ENCODE peak calls at places on chromosomes 3 and 15, in six cellular contexts. One of them, this sample, is unnamed. For H3K9me2, the result is how much of the 10 kb centered on the place peaks cover.

GRCh38 chr15:27479232-27480140 is 508.5 kb downstream of the GABRG3 start:
- DNase-seq in MM.1S: no peak
- DNase-seq in PC-3: no peak
- DNase-seq in hepatocyte: no peak
- DNase-seq in OCI-LY7: no peak
- DNase-seq in GM23338: no peak
- DNase-seq in this sample: no peak

GRCh38 chr3:97960561-97961275 is 11.5 kb downstream of the RIOX2 start:
- DNase-seq in MM.1S: no peak
- DNase-seq in PC-3: no peak
- DNase-seq in hepatocyte: no peak
- DNase-seq in OCI-LY7: no peak
- DNase-seq in GM23338: no peak
- DNase-seq in this sample: no peak

GRCh38 chr3:68893600-68894239 is 38.6 kb downstream of the TAFA4 start:
- DNase-seq in MM.1S: peak
- DNase-seq in PC-3: peak
- DNase-seq in hepatocyte: peak
- DNase-seq in OCI-LY7: peak
- DNase-seq in GM23338: peak
- DNase-seq in this sample: no peak

GRCh38 chr15:101059381-101060341 is 140.5 kb downstream of the LRRK1 start:
- DNase-seq in MM.1S: no peak
- DNase-seq in PC-3: no peak
- DNase-seq in hepatocyte: no peak
- DNase-seq in OCI-LY7: no peak
- DNase-seq in GM23338: no peak
- DNase-seq in this sample: no peak

GRCh38 chr3:54756330-54756731 is 171.5 kb downstream of the LRTM1 start:
- DNase-seq in MM.1S: no peak
- DNase-seq in PC-3: no peak
- DNase-seq in hepatocyte: peak
- DNase-seq in OCI-LY7: no peak
- DNase-seq in GM23338: no peak
- DNase-seq in this sample: no peak

GRCh38 chr3:65170357-65171090 is 482.7 kb upstream of the ADAMTS9 start:
- DNase-seq in MM.1S: no peak
- DNase-seq in PC-3: no peak
- DNase-seq in hepatocyte: peak
- DNase-seq in OCI-LY7: no peak
- DNase-seq in GM23338: peak
- DNase-seq in this sample: no peak

GRCh38 chr3:37737134-37737533 is 124.5 kb upstream of the CTDSPL start:
- DNase-seq in MM.1S: no peak
- DNase-seq in PC-3: no peak
- DNase-seq in hepatocyte: no peak
- DNase-seq in OCI-LY7: peak
- DNase-seq in GM23338: no peak
- DNase-seq in this sample: no peak

GRCh38 chr3:46700772-46701171 is 420 bp upstream of the TMIE start:
- DNase-seq in MM.1S: no peak
- DNase-seq in PC-3: no peak
- DNase-seq in hepatocyte: peak
- DNase-seq in OCI-LY7: no peak
- DNase-seq in GM23338: no peak
- DNase-seq in this sample: no peak

GRCh38 chr3:120894285-120894684 is 13.7 kb upstream of the STXBP5L start:
- DNase-seq in MM.1S: no peak
- DNase-seq in PC-3: peak
- DNase-seq in hepatocyte: peak
- DNase-seq in OCI-LY7: no peak
- DNase-seq in GM23338: no peak
- DNase-seq in this sample: peak

GRCh38 chr3:107657971-107658370 is 135.2 kb downstream of the BBX start:
- DNase-seq in MM.1S: no peak
- DNase-seq in PC-3: peak
- DNase-seq in hepatocyte: no peak
- DNase-seq in OCI-LY7: no peak
- DNase-seq in GM23338: no peak
- DNase-seq in this sample: no peak

GRCh38 chr3:42674151-42674550 is 11.2 kb upstream of the KLHL40 start:
- DNase-seq in MM.1S: no peak
- DNase-seq in PC-3: peak
- DNase-seq in hepatocyte: no peak
- DNase-seq in OCI-LY7: no peak
- DNase-seq in GM23338: no peak
- DNase-seq in this sample: no peak

GRCh38 chr15:48352474-48353072 is 21.3 kb downstream of the DUT start:
- DNase-seq in MM.1S: peak
- DNase-seq in PC-3: peak
- DNase-seq in hepatocyte: peak
- DNase-seq in OCI-LY7: peak
- DNase-seq in GM23338: peak
- DNase-seq in this sample: peak

GRCh38 chr15:66294932-66295235 is 1.5 kb downstream of the DIS3L start:
- DNase-seq in MM.1S: no peak
- DNase-seq in PC-3: no peak
- DNase-seq in hepatocyte: peak
- DNase-seq in OCI-LY7: peak
- DNase-seq in GM23338: no peak
- DNase-seq in this sample: no peak

GRCh38 chr15:101827257-101827656 is 15.3 kb downstream of the OR4F15 start:
- DNase-seq in MM.1S: no peak
- DNase-seq in PC-3: no peak
- DNase-seq in hepatocyte: no peak
- DNase-seq in OCI-LY7: no peak
- DNase-seq in GM23338: no peak
- DNase-seq in this sample: no peak

GRCh38 chr3:101725890-101726275 is 1.5 kb downstream of the CEP97 start:
- DNase-seq in MM.1S: no peak
- DNase-seq in PC-3: no peak
- DNase-seq in hepatocyte: no peak
- DNase-seq in OCI-LY7: no peak
- DNase-seq in GM23338: no peak
- DNase-seq in this sample: no peak

GRCh38 chr3:142724682-142725351 is 983 bp downstream of the TRPC1 start:
- DNase-seq in MM.1S: no peak
- DNase-seq in PC-3: peak
- DNase-seq in hepatocyte: peak
- DNase-seq in OCI-LY7: no peak
- DNase-seq in GM23338: peak
- DNase-seq in this sample: peak

GRCh38 chr3:42780398-42780797 is 7.3 kb upstream of the CCDC13 start:
- DNase-seq in MM.1S: no peak
- DNase-seq in PC-3: no peak
- DNase-seq in hepatocyte: no peak
- DNase-seq in OCI-LY7: no peak
- DNase-seq in GM23338: no peak
- DNase-seq in this sample: no peak

GRCh38 chr15:80105193-80105984 is 45.9 kb downstream of the ZFAND6 start:
- DNase-seq in MM.1S: no peak
- DNase-seq in PC-3: peak
- DNase-seq in hepatocyte: peak
- DNase-seq in OCI-LY7: no peak
- DNase-seq in GM23338: no peak
- DNase-seq in this sample: no peak

DNA sequence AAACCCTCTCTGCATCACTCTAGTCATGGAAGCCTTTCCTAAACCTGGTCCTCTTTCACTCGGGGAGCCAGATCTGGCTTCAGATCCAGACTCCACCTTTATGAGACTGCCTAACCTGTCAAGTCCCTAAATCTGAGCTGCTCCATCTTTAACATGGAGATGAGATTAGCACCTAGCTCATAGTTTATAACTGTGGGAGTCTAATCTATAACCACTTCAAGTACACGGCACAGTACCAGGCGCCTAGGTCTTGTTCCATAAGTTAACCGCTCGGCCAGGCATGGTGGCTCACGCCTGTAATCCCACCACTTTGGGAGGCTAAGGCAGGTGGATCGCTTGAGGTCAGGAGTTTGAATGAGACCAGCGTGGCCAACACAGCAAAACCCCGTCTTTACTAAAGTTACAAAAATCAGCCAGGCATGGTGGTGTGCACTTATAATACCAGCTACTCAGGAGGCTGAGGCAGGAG is 30.3 kb downstream of the TPM1 start:
- DNase-seq in MM.1S: no peak
- DNase-seq in PC-3: no peak
- DNase-seq in hepatocyte: no peak
- DNase-seq in OCI-LY7: no peak
- DNase-seq in GM23338: no peak
- DNase-seq in this sample: no peak
- H3K9me2 ChIP-seq in MM.1S: under half
- H3K9me2 ChIP-seq in PC-3: under half
- H3K9me2 ChIP-seq in hepatocyte: under half
- H3K9me2 ChIP-seq in OCI-LY7: under half
- H3K9me2 ChIP-seq in GM23338: under half
- H3K9me2 ChIP-seq in this sample: under half

GRCh38 chr3:135349254-135349948 is 554.3 kb downstream of the EPHB1 start:
- DNase-seq in MM.1S: no peak
- DNase-seq in PC-3: no peak
- DNase-seq in hepatocyte: no peak
- DNase-seq in OCI-LY7: no peak
- DNase-seq in GM23338: no peak
- DNase-seq in this sample: no peak

GRCh38 chr3:135348698-135349097 is 553.6 kb downstream of the EPHB1 start:
- DNase-seq in MM.1S: no peak
- DNase-seq in PC-3: no peak
- DNase-seq in hepatocyte: no peak
- DNase-seq in OCI-LY7: no peak
- DNase-seq in GM23338: no peak
- DNase-seq in this sample: no peak

GRCh38 chr3:135352213-135352612 is 557.2 kb downstream of the EPHB1 start:
- DNase-seq in MM.1S: no peak
- DNase-seq in PC-3: no peak
- DNase-seq in hepatocyte: no peak
- DNase-seq in OCI-LY7: no peak
- DNase-seq in GM23338: peak
- DNase-seq in this sample: no peak
- H3K9me2 ChIP-seq in MM.1S: under half
- H3K9me2 ChIP-seq in PC-3: under half
- H3K9me2 ChIP-seq in hepatocyte: under half
- H3K9me2 ChIP-seq in OCI-LY7: under half
- H3K9me2 ChIP-seq in GM23338: under half
- H3K9me2 ChIP-seq in this sample: under half

DNA sequence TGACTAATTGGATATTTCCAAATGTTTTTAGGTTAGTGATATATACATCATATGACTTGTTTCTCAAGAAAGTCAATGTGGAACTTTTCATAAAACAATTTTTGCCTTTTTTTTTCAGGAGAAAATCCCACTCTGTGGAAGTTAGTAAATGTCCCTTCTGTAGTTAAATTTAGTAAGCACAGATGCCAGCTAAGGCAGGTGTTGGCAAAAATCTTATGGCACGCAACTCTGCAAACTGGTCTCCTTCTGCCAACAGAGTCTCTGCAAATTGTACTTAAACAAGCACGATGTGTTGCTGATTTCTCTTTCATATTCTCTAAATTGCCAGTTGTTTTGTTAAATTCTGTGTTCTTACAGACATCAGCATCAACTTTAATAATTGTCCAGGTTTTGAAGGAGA is 233.8 kb downstream of the IL5RA start:
- DNase-seq in MM.1S: no peak
- DNase-seq in PC-3: no peak
- DNase-seq in hepatocyte: no peak
- DNase-seq in OCI-LY7: no peak
- DNase-seq in GM23338: no peak
- DNase-seq in this sample: no peak
- H3K9me2 ChIP-seq in MM.1S: under half
- H3K9me2 ChIP-seq in PC-3: under half
- H3K9me2 ChIP-seq in hepatocyte: under half
- H3K9me2 ChIP-seq in OCI-LY7: under half
- H3K9me2 ChIP-seq in GM23338: under half
- H3K9me2 ChIP-seq in this sample: under half

GRCh38 chr3:115270849-115271248 is 123.8 kb upstream of the ZBTB20 start:
- DNase-seq in MM.1S: no peak
- DNase-seq in PC-3: no peak
- DNase-seq in hepatocyte: no peak
- DNase-seq in OCI-LY7: no peak
- DNase-seq in GM23338: peak
- DNase-seq in this sample: no peak
- H3K9me2 ChIP-seq in MM.1S: under half
- H3K9me2 ChIP-seq in PC-3: under half
- H3K9me2 ChIP-seq in hepatocyte: under half
- H3K9me2 ChIP-seq in OCI-LY7: under half
- H3K9me2 ChIP-seq in GM23338: under half
- H3K9me2 ChIP-seq in this sample: under half

GRCh38 chr3:170355738-170356595 is 1.5 kb upstream of the SKIL start:
- DNase-seq in MM.1S: peak
- DNase-seq in PC-3: no peak
- DNase-seq in hepatocyte: peak
- DNase-seq in OCI-LY7: peak
- DNase-seq in GM23338: peak
- DNase-seq in this sample: no peak
- H3K9me2 ChIP-seq in MM.1S: under half
- H3K9me2 ChIP-seq in PC-3: under half
- H3K9me2 ChIP-seq in hepatocyte: under half
- H3K9me2 ChIP-seq in OCI-LY7: under half
- H3K9me2 ChIP-seq in GM23338: under half
- H3K9me2 ChIP-seq in this sample: under half